ENCODE peak calls at places on chromosome 14, in six cellular contexts. G is PC-9, K is tibial nerve, F is lower lobe of right lung, Q is MM.1S, T is IMR-90. R is an unnamed sample.

GRCh38 chr14:80776186-80776585 is 165.4 kb downstream of the CEP128 start:
- DNase-seq in G (no peak), K (no peak), F (no peak), Q (no peak), T (no peak), R (no peak)

GRCh38 chr14:28242895-28243294 is 523.7 kb upstream of the FOXG1 start:
- DNase-seq in G (no peak), K (no peak), F (no peak), Q (no peak), T (no peak), R (no peak)

GRCh38 chr14:24179961-24180726 is 8.3 kb downstream of the REC8 start:
- DNase-seq in G (no peak), K (no peak), F (no peak), Q (no peak), T (peak; percentile 90), R (no peak)

GRCh38 chr14:84272290-84272721 is 1257.6 kb upstream of the FLRT2 start:
- DNase-seq in G (no peak), K (no peak), F (no peak), Q (no peak), T (peak; percentile 16), R (no peak)

GRCh38 chr14:54676822-54677708 is 110.1 kb downstream of the SAMD4A start:
- DNase-seq in G (peak; percentile 87), K (no peak), F (no peak), Q (no peak), T (peak; percentile 96), R (no peak)

GRCh38 chr14:99158150-99158549 is 113.8 kb downstream of the BCL11B start:
- DNase-seq in G (no peak), K (no peak), F (no peak), Q (no peak), T (no peak), R (no peak)

GRCh38 chr14:46054526-46054925 is 597.1 kb downstream of the RPL10L start:
- DNase-seq in G (no peak), K (no peak), F (no peak), Q (no peak), T (peak; percentile 79), R (no peak)

GRCh38 chr14:106538193-106538592 is 1011.8 kb downstream of the TMEM121 start:
- DNase-seq in G (no peak), K (no peak), F (no peak), Q (no peak), T (no peak), R (no peak)

GRCh38 chr14:54487771-54488170 is 1.0 kb downstream of the GMFB start:
- DNase-seq in G (peak; percentile 50), K (no peak), F (no peak), Q (no peak), T (peak; percentile 53), R (no peak)

GRCh38 chr14:65496178-65496993 is 83.9 kb downstream of the FUT8 start:
- DNase-seq in G (no peak), K (no peak), F (no peak), Q (no peak), T (peak; percentile 17), R (no peak)

GRCh38 chr14:77023001-77023996 is 5.2 kb downstream of the IRF2BPL start:
- DNase-seq in G (peak; percentile 61), K (no peak), F (peak; percentile 48), Q (no peak), T (peak; percentile 38), R (no peak)

GRCh38 chr14:96105921-96106441 is 66.8 kb downstream of the C14orf132 start:
- DNase-seq in G (no peak), K (peak; percentile 48), F (no peak), Q (no peak), T (no peak), R (no peak)

GRCh38 chr14:45664668-45665356 is 411.8 kb upstream of the MIS18BP1 start:
- DNase-seq in G (no peak), K (no peak), F (no peak), Q (no peak), T (no peak), R (no peak)

GRCh38 chr14:36529062-36529461 is 9.0 kb upstream of the NKX2-1 start:
- DNase-seq in G (no peak), K (no peak), F (no peak), Q (peak; percentile 22), T (no peak), R (no peak)

GRCh38 chr14:101252443-101253214 is 308.7 kb upstream of the DIO3 start:
- DNase-seq in G (no peak), K (no peak), F (no peak), Q (no peak), T (no peak), R (no peak)

GRCh38 chr14:73612339-73613045 is at the start of gene ACOT6:
- DNase-seq in G (peak; percentile 58), K (peak; percentile 34), F (peak; percentile 83), Q (peak; percentile 29), T (peak; percentile 64), R (peak; percentile 65)

GRCh38 chr14:72673179-72673578 is 220.7 kb downstream of the DPF3 start:
- DNase-seq in G (no peak), K (no peak), F (no peak), Q (no peak), T (no peak), R (no peak)

GRCh38 chr14:65302571-65303184 is 109.9 kb upstream of the FUT8 start:
- DNase-seq in G (peak; percentile 73), K (no peak), F (peak; percentile 45), Q (no peak), T (no peak), R (no peak)

GRCh38 chr14:32629146-32629545 is 300.0 kb downstream of the AKAP6 start:
- DNase-seq in G (no peak), K (no peak), F (no peak), Q (no peak), T (no peak), R (no peak)

GRCh38 chr14:106879241-106879640 is 1352.9 kb downstream of the TMEM121 start:
- DNase-seq in G (no peak), K (no peak), F (peak; percentile 71), Q (peak; percentile 63), T (no peak), R (no peak)

GRCh38 chr14:72611506-72611905 is 282.4 kb downstream of the DPF3 start:
- DNase-seq in G (no peak), K (no peak), F (no peak), Q (no peak), T (no peak), R (no peak)

GRCh38 chr14:93207468-93208308 is 632 bp downstream of the UBR7 start:
- DNase-seq in G (peak; percentile 49), K (peak; percentile 18), F (no peak), Q (no peak), T (peak; percentile 64), R (peak; percentile 11)

GRCh38 chr14:77044776-77045569 is 16.5 kb upstream of the IRF2BPL start:
- DNase-seq in G (peak; percentile 61), K (peak; percentile 67), F (no peak), Q (no peak), T (no peak), R (no peak)

DNA sequence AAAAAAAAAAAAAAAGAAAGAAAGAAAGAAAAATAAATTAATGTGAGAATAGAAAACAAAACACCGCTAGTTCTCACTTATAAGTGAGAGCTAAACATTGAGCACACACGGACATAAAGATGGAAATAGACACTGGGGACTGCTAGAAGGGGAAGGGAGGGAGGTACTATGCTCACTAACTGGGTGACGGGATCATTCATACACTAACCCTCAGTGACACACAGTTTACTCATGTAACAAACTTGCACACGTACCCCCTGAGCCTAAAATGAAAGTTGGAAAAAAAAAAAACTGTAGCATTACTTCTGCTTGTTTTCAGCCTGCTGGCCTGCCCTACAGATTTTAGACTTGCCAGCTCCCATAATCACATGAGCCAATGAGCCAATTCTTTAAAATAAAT is 10.5 kb upstream of the PRMT5 start:
- DNase-seq in G (no peak), K (no peak), F (no peak), Q (no peak), T (peak; percentile 86), R (no peak)
- H3K27ac ChIP-seq in G (no peak overlapping the region), K (no peak overlapping the region), F (no peak overlapping the region), Q (no peak overlapping the region), T (no peak overlapping the region), R (no peak overlapping the region)

DNA sequence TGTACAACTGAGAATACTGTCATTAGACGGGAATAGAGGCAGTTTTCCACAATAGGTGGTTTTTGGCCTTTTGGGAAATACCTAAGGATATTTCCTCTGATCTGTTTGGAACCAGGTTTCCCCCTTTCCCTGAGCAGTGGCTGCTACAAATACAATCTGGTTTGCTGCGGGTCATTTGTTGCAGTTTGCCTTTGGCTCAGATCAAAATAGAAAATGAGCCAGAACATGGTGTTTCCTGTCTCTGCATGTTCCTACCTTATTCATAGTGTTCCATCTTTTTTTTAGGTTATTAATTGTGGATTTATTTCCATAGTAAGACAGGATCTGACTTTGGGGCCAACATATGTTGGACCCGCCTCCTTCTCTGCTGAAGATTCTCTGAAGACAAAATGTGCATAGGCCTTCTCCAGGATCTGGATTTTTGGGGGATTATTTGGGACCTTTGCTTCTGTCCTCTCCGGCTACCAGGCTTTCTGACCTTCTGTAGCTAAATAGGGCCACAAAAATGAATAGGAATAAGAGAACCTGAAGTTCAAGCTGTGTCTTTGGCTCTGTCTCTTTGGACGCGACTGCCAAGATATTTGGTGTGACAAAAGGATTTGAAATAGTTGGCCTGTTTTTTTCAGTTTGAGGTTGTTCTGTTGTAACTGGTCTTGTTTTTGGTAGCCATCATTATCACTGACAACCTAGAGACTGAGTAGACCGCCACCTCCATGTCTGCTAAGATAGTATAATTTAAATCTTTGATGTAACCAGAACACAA is 146.9 kb downstream of the PRKCH start:
- DNase-seq in G (no peak), K (no peak), F (no peak), Q (no peak), T (no peak), R (no peak)
- H3K4me1 ChIP-seq in G (peaks cover 59% of the 10 kb centered on the region), K (no peaks in the 10 kb centered on the region), F (peaks cover 74% of the 10 kb centered on the region), Q (no peaks in the 10 kb centered on the region), T (peaks cover 31% of the 10 kb centered on the region), R (peaks cover 45% of the 10 kb centered on the region)

DNA sequence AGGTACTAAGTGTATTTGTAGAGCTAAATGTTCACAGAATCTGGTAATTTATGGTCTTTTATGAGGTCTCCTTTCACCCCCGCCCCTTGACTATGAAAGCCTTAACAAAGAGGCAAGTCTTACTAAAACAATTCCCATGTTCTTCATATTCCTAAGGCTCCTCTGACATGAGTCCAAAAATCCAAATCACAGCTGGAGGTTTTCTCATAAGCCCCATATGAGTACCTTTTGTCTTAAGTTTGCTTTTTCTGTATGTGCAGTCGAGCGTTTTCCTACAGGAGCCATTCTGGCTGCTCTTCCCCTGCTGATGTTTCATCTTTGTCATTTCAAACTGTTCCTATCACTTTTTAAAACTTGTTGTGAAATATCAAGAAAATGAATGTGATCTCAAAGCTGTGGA is 55.2 kb downstream of the SIX1 start:
- DNase-seq in G (no peak), K (no peak), F (no peak), Q (no peak), T (no peak), R (no peak)
- H3K27ac ChIP-seq in G (no peak overlapping the region), K (no peak overlapping the region), F (no peak overlapping the region), Q (no peak overlapping the region), T (no peak overlapping the region), R (no peak overlapping the region)

GRCh38 chr14:104023325-104024055 is 62.0 kb upstream of the ASPG start:
- DNase-seq in G (no peak), K (no peak), F (no peak), Q (no peak), T (no peak), R (no peak)

GRCh38 chr14:104030958-104031357 is 54.5 kb upstream of the ASPG start:
- DNase-seq in G (no peak), K (no peak), F (no peak), Q (no peak), T (no peak), R (no peak)

GRCh38 chr14:104026024-104026423 is 59.5 kb upstream of the ASPG start:
- DNase-seq in G (no peak), K (no peak), F (no peak), Q (no peak), T (no peak), R (no peak)

GRCh38 chr14:104020471-104020870 is 65.0 kb upstream of the ASPG start:
- DNase-seq in G (no peak), K (no peak), F (no peak), Q (no peak), T (no peak), R (no peak)

GRCh38 chr14:104025481-104025975 is 60.0 kb upstream of the ASPG start:
- DNase-seq in G (no peak), K (no peak), F (no peak), Q (no peak), T (no peak), R (no peak)
- H3K4me1 ChIP-seq in G (no peaks in the 10 kb centered on the region), K (no peaks in the 10 kb centered on the region), F (no peaks in the 10 kb centered on the region), Q (no peaks in the 10 kb centered on the region), T (no peaks in the 10 kb centered on the region), R (no peaks in the 10 kb centered on the region)

R was measured in naive thymus-derived CD4-positive, alpha-beta T cell.